ENCODE peak calls at places on chromosomes 5 and 9, in nine cellular contexts. A is HCT116, N is cardiac fibroblast, L is astrocyte of the spinal cord, Y is right atrium auricular region, X is mucosa of descending colon, E is B cell, U is mesothelial cell of epicardium, Z is GM13977. T is an unnamed sample.

GRCh38 chr9:86122309-86122708 is 23.0 kb upstream of the GOLM1 start:
- DNase-seq in A (no peak), N (no peak), L (no peak), Y (no peak), X (no peak), E (no peak), U (no peak), Z (no peak), T (no peak)

GRCh38 chr9:75422939-75423522 is 334.7 kb downstream of the OSTF1 start:
- DNase-seq in A (no peak), N (no peak), L (no peak), Y (no peak), X (peak; percentile 4), E (no peak), U (no peak), Z (no peak), T (peak; percentile 3)

GRCh38 chr5:72285425-72285821 is 34.6 kb downstream of the MRPS27 start:
- DNase-seq in A (no peak), N (no peak), L (no peak), Y (no peak), X (no peak), E (no peak), U (no peak), Z (no peak), T (no peak)

GRCh38 chr9:114181583-114182409 is 26.5 kb downstream of the COL27A1 start:
- DNase-seq in A (no peak), N (no peak), L (no peak), Y (no peak), X (peak; percentile 25), E (no peak), U (no peak), Z (no peak), T (no peak)

GRCh38 chr9:29160763-29161353 is 1587.6 kb upstream of the C9orf72 start:
- DNase-seq in A (no peak), N (no peak), L (no peak), Y (no peak), X (no peak), E (no peak), U (no peak), Z (no peak), T (no peak)

GRCh38 chr5:98099448-98100105 is 673.9 kb upstream of the RGMB start:
- DNase-seq in A (no peak), N (no peak), L (no peak), Y (no peak), X (no peak), E (no peak), U (no peak), Z (no peak), T (no peak)

GRCh38 chr5:95801532-95801931 is 21.0 kb downstream of the GLRX start:
- DNase-seq in A (no peak), N (no peak), L (no peak), Y (no peak), X (no peak), E (no peak), U (no peak), Z (no peak), T (no peak)

GRCh38 chr9:127803507-127804352 is 1.0 kb downstream of the FPGS start:
- DNase-seq in A (no peak), N (peak; percentile 64), L (peak; percentile 15), Y (no peak), X (peak; percentile 42), E (peak; percentile 53), U (no peak), Z (no peak), T (peak; percentile 41)

GRCh38 chr9:32378496-32378895 is 5.9 kb upstream of the ACO1 start:
- DNase-seq in A (peak; percentile 71), N (peak; percentile 84), L (peak; percentile 78), Y (no peak), X (peak; percentile 46), E (no peak), U (no peak), Z (peak; percentile 60), T (peak; percentile 45)

GRCh38 chr5:174522641-174523260 is 201.6 kb upstream of the MSX2 start:
- DNase-seq in A (no peak), N (no peak), L (no peak), Y (no peak), X (no peak), E (no peak), U (no peak), Z (no peak), T (no peak)

GRCh38 chr5:174526177-174526576 is 198.2 kb upstream of the MSX2 start:
- DNase-seq in A (no peak), N (no peak), L (no peak), Y (no peak), X (no peak), E (no peak), U (no peak), Z (no peak), T (no peak)

GRCh38 chr5:174527936-174528557 is 196.3 kb upstream of the MSX2 start:
- DNase-seq in A (no peak), N (no peak), L (no peak), Y (no peak), X (no peak), E (no peak), U (no peak), Z (no peak), T (no peak)

GRCh38 chr5:174520420-174521396 is 203.7 kb upstream of the MSX2 start:
- DNase-seq in A (peak; percentile 93), N (no peak), L (peak; percentile 15), Y (peak; percentile 47), X (no peak), E (no peak), U (no peak), Z (no peak), T (no peak)

DNA sequence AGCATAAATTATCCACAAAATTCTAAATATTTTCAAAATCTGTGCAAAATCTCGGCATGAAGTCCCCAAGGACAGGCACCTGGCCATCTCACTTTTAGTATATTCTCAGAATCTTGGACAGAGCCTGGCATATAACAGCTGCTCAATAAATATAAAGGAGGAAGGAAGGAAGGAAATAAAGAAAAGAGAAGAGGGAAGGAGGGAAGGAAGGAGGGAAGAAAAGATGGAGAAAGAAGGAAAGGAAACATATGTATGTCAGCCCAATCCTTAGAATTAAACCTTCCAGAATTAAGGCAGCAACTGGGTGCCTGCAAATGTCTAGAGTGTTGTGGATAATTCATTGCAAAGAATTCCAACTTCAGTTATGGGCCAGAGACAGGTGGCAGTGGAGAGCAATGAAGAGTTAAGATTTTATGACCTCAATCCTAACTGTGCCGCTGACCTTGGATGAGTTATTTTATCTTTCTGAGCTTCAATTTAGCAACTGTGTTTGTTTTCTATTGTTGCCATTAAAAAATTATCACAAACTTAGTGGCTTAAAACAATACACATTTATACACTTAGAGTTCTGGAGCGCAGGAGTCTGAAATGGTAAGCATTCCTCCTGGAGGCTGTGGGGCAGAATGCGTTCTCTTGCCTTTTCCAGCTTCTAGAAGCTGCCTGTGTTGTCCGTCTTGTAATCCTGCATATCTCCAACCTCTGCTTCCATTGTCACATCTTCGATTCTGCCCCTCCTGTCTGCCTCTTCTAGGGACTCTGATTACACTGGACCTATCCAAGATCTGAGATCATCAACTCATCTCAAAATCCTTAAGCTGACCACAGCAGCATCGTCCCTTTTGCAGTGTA is 200.8 kb upstream of the MSX2 start:
- DNase-seq in A (no peak), N (no peak), L (no peak), Y (no peak), X (no peak), E (no peak), U (no peak), Z (no peak), T (no peak)
- TF ChIP-seq CTCF in A (peak; percentile 55), N (no peak), L (no peak), Y (no peak), X (no peak), E (no peak), U (no peak), Z (no peak), T (no peak)

GRCh38 chr5:130871346-130872086 is 293.5 kb downstream of the HINT1 start:
- DNase-seq in A (peak; percentile 29), N (peak; percentile 29), L (peak; percentile 20), Y (no peak), X (peak; percentile 81), E (no peak), U (no peak), Z (peak; percentile 37), T (peak; percentile 44)
- TF ChIP-seq CTCF in A (peak; percentile 76), N (peak; percentile 61), L (peak; percentile 61), Y (peak; percentile 59), X (peak; percentile 42), E (peak; percentile 69), U (peak; percentile 69), Z (peak; percentile 58), T (peak; percentile 70)

DNA sequence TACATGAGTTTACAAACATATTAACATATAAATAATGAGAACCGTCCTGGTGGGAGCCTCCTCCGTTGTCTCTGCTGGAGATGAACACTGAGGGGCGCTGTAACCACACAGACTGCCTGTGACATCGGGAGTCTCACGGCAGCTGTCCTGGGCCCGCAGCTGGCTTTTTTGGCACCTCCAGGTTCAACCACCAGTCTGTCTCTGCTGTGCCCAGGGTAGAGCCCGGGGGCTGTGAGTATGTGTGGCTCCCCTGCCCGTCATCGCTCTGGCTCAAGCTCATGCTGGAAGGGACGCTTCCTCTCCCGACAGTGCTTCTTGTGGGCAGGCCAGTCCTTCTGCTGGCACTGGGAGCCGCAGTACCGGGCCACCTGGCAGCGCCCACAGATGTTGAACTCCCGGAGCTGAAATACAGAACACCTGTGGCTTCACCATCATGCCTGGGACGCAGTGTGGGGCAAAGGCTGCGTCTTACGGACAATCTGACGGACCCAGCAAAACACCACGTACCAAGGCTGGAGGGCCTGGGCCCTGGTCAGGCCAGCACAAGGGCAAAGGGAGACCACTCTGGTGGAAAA is 3.6 kb upstream of the DPH7 start:
- DNase-seq in A (no peak), N (peak; percentile 12), L (no peak), Y (no peak), X (no peak), E (no peak), U (no peak), Z (no peak), T (peak; percentile 53)
- TF ChIP-seq CTCF in A (peak; percentile 66), N (peak; percentile 29), L (peak; percentile 16), Y (peak; percentile 29), X (no peak), E (no peak), U (no peak), Z (peak; percentile 43), T (peak; percentile 45)

DNA sequence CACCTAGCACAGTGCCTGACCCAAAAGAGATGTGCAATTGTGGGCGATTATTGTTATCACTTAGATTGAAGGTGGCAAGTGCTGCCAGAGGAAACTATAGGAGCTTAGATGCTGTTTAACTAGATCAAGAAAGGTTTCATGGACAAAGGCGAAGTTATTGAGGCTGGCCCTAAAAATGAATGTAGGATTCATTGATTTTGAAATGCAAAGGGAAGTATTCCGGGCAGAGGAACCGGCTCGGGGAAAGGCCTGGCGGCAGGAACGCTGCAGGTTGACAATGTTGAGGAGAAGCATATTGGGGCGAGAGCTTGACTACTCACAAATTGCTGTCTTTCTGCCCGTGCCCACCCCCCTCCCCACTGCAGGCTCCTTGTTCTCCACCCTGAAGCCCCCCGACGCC is 37.4 kb upstream of the TTC1 start:
- DNase-seq in A (no peak), N (no peak), L (no peak), Y (no peak), X (no peak), E (no peak), U (no peak), Z (no peak), T (no peak)
- TF ChIP-seq CTCF in A (no peak), N (no peak), L (no peak), Y (no peak), X (no peak), E (no peak), U (no peak), Z (no peak), T (no peak)

GRCh38 chr5:10118150-10118549 is 131.5 kb downstream of the ATPSCKMT start:
- DNase-seq in A (no peak), N (no peak), L (no peak), Y (no peak), X (no peak), E (no peak), U (no peak), Z (no peak), T (no peak)
- TF ChIP-seq CTCF in A (no peak), N (no peak), L (no peak), Y (no peak), X (no peak), E (no peak), U (no peak), Z (no peak), T (no peak)